ENCODE peak calls at places on chromosomes 1 and 21, in eight cellular contexts. J is stomach, F is HL-60, Y is GM12878, X is transverse colon, S is spleen, Q is sigmoid colon, K is SK-N-SH. W is an unnamed sample.

GRCh38 chr1:31366796-31367195 is 6.1 kb downstream of the FABP3 start:
- DNase-seq in J (no peak), F (no peak), Y (no peak), X (no peak), S (no peak), Q (no peak), K (no peak), W (no peak)

GRCh38 chr21:40013001-40013735 is 145.9 kb downstream of the PCP4 start:
- DNase-seq in J (no peak), F (no peak), Y (no peak), X (no peak), S (peak), Q (no peak), K (no peak), W (no peak)

GRCh38 chr1:211469938-211470529 is 21.9 kb downstream of the RD3 start:
- DNase-seq in J (peak), F (no peak), Y (no peak), X (peak), S (peak), Q (peak), K (peak), W (peak)

GRCh38 chr1:215055281-215055935 is 27.1 kb upstream of the KCNK2 start:
- DNase-seq in J (no peak), F (no peak), Y (no peak), X (no peak), S (no peak), Q (no peak), K (no peak), W (no peak)

GRCh38 chr1:229106526-229107105 is 164.3 kb upstream of the RAB4A start:
- DNase-seq in J (no peak), F (no peak), Y (no peak), X (no peak), S (no peak), Q (peak), K (no peak), W (no peak)

GRCh38 chr21:28805885-28806284 is 186.8 kb downstream of the LTN1 start:
- DNase-seq in J (no peak), F (no peak), Y (no peak), X (no peak), S (no peak), Q (no peak), K (no peak), W (no peak)

GRCh38 chr1:210294991-210295773 is 33.5 kb upstream of the HHAT start:
- DNase-seq in J (no peak), F (no peak), Y (no peak), X (peak), S (no peak), Q (peak), K (peak), W (no peak)

GRCh38 chr1:163673756-163674155 is 352.0 kb downstream of the NUF2 start:
- DNase-seq in J (no peak), F (no peak), Y (no peak), X (no peak), S (no peak), Q (no peak), K (no peak), W (no peak)

GRCh38 chr1:173149887-173150286 is 57.2 kb downstream of the TNFSF4 start:
- DNase-seq in J (no peak), F (peak), Y (no peak), X (no peak), S (no peak), Q (no peak), K (no peak), W (no peak)

GRCh38 chr1:59357645-59358044 is 60.8 kb downstream of the FGGY start:
- DNase-seq in J (no peak), F (no peak), Y (no peak), X (no peak), S (no peak), Q (no peak), K (no peak), W (no peak)

DNA sequence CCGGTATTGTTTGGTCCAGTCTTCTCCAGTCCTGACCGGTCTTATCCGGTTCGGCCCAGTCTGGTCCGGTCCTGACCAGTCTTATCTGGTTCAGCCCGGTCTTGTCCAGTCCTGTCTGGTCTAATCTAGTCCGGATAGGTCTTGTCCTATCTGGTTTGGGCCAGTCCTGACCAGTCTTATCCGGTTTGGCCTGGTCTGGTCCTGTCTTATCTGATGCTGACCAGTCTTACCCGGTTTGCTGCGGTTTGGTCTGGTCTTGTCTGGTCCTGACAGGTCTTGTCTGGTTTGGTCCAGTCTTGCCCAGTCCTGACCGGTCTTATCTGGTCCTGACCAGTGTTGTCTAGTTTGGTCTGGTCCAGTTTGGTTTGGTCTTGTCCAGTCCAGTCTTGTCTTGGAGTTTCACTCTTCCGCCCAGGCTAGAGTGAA is 30.1 kb downstream of the DHX9 start:
- DNase-seq in J (no peak), F (no peak), Y (no peak), X (no peak), S (no peak), Q (no peak), K (no peak), W (no peak)
- TF ChIP-seq POLR2AphosphoS5 in J (no peak), F (no peak), Y (no peak), X (no peak), S (peak), Q (no peak), K (no peak), W (no peak)

DNA sequence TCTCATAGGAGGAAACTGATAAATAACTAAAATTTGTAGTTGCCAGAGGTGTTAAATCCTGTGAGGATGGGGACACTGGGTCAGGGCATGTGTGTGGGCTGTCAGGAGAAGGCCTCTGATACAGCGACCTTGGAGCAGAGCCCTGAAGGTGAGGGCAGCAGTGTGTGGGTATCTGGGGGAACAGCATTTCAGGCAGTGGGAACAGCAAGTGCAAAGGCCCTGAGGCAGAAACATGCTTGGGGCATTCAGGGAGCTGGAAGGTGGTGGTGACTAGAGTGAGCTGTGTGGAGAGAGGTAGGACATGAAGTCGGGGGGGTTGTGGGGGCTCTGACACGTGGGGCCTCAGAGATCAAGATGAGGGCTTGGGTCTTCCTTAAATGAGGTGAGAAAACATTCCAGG is 30.7 kb downstream of the ARHGEF10L start:
- DNase-seq in J (no peak), F (no peak), Y (no peak), X (no peak), S (no peak), Q (no peak), K (no peak), W (no peak)
- H3K4me3 ChIP-seq in J (no peak), F (no peak), Y (no peak), X (no peak), S (no peak), Q (no peak), K (no peak), W (no peak)

GRCh38 chr1:113219377-113219776 is 146.4 kb downstream of the LRIG2 start:
- DNase-seq in J (no peak), F (no peak), Y (no peak), X (peak), S (no peak), Q (no peak), K (peak), W (no peak)
- TF ChIP-seq CTCF in J (no peak), F (no peak), Y (peak), X (peak), S (no peak), Q (no peak), K (peak), W (peak)

GRCh38 chr1:235913311-235913710 is 46.6 kb upstream of the LYST start:
- DNase-seq in J (no peak), F (no peak), Y (no peak), X (no peak), S (no peak), Q (no peak), K (no peak), W (no peak)

GRCh38 chr1:235911300-235911662 is 44.6 kb upstream of the LYST start:
- DNase-seq in J (no peak), F (no peak), Y (no peak), X (no peak), S (no peak), Q (no peak), K (no peak), W (no peak)

GRCh38 chr1:235908742-235909520 is 42.2 kb upstream of the LYST start:
- DNase-seq in J (no peak), F (no peak), Y (no peak), X (no peak), S (no peak), Q (no peak), K (no peak), W (no peak)

GRCh38 chr1:235911876-235912275 is 45.2 kb upstream of the LYST start:
- DNase-seq in J (no peak), F (no peak), Y (no peak), X (no peak), S (no peak), Q (no peak), K (no peak), W (no peak)

GRCh38 chr1:235910357-235911299 is 43.9 kb upstream of the LYST start:
- DNase-seq in J (peak), F (no peak), Y (no peak), X (no peak), S (no peak), Q (no peak), K (peak), W (peak)
- TF ChIP-seq POLR2AphosphoS5 in J (peak), F (no peak), Y (no peak), X (no peak), S (no peak), Q (no peak), K (peak), W (peak)

DNA sequence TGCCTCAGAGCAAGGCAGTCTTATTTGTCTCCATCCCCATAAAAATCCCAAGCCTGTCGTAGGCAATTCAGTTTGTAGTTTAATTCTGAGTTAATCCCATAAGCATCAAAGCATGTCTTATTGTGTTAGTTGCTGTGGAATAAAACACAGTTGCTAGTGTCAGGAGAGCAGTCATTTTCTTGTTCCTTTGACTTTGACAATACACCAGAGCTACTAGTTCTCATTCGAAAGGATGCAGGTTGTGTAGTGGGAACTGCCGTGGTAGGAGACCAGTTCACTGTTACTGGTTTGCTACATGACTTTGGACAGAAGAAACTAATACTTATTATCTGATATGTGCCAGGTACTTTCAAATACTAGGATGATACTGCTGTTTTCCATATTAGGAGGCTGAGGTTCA is 23.5 kb downstream of the LRIG2 start:
- DNase-seq in J (no peak), F (no peak), Y (no peak), X (no peak), S (no peak), Q (no peak), K (no peak), W (no peak)
- H3K4me3 ChIP-seq in J (no peak), F (no peak), Y (no peak), X (no peak), S (no peak), Q (no peak), K (no peak), W (no peak)

GRCh38 chr1:50620680-50621329 is 197.6 kb upstream of the DMRTA2 start:
- DNase-seq in J (peak), F (no peak), Y (no peak), X (peak), S (no peak), Q (no peak), K (no peak), W (no peak)
- TF ChIP-seq CTCF in J (no peak), F (no peak), Y (peak), X (peak), S (no peak), Q (no peak), K (peak), W (peak)

DNA sequence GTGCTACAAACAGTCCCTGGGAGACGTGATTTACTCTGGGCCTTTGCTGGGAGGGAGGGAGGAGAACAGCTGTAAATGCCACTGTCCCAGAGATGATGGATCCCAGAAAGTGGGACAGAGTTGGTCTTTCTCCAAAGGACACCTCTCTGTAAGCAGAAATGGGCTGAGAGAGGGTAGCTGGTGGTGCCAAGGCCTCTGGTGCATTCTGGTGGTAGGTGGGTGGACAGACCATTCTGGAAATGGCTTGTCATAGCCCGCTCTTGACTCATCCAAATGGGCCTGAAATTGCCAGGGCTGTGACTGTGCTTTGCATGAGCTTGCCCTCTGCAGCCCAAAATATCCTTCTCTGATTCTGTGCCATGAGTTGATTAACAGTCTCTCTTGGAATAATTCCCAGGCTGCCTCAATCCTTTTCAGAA is 36.1 kb downstream of the CCDC185 start:
- DNase-seq in J (no peak), F (no peak), Y (no peak), X (peak), S (no peak), Q (peak), K (no peak), W (no peak)
- TF ChIP-seq POLR2AphosphoS5 in J (peak), F (no peak), Y (no peak), X (no peak), S (no peak), Q (peak), K (no peak), W (no peak)

GRCh38 chr1:103108525-103109150 is 316 bp upstream of the COL11A1 start:
- DNase-seq in J (no peak), F (no peak), Y (no peak), X (no peak), S (no peak), Q (peak), K (peak), W (no peak)

GRCh38 chr1:103107696-103108524 is at the start of gene COL11A1:
- DNase-seq in J (no peak), F (no peak), Y (no peak), X (no peak), S (no peak), Q (no peak), K (peak), W (no peak)

GRCh38 chr1:103110701-103111100 is 2.4 kb upstream of the COL11A1 start:
- DNase-seq in J (no peak), F (no peak), Y (no peak), X (no peak), S (no peak), Q (no peak), K (no peak), W (no peak)

GRCh38 chr1:103109291-103109920 is 1.1 kb upstream of the COL11A1 start:
- DNase-seq in J (no peak), F (no peak), Y (no peak), X (no peak), S (no peak), Q (no peak), K (no peak), W (no peak)

GRCh38 chr1:103106426-103107321 is 1.6 kb downstream of the COL11A1 start:
- DNase-seq in J (no peak), F (peak), Y (no peak), X (no peak), S (no peak), Q (peak), K (peak), W (peak)
- H3K4me3 ChIP-seq in J (peak), F (peak), Y (no peak), X (peak), S (no peak), Q (peak), K (peak), W (peak)

GRCh38 chr1:234848972-234849641 is 239.1 kb upstream of the IRF2BP2 start:
- DNase-seq in J (no peak), F (peak), Y (no peak), X (no peak), S (no peak), Q (no peak), K (no peak), W (no peak)
- TF ChIP-seq CTCF in J (no peak), F (no peak), Y (no peak), X (no peak), S (no peak), Q (no peak), K (peak), W (no peak)

DNA sequence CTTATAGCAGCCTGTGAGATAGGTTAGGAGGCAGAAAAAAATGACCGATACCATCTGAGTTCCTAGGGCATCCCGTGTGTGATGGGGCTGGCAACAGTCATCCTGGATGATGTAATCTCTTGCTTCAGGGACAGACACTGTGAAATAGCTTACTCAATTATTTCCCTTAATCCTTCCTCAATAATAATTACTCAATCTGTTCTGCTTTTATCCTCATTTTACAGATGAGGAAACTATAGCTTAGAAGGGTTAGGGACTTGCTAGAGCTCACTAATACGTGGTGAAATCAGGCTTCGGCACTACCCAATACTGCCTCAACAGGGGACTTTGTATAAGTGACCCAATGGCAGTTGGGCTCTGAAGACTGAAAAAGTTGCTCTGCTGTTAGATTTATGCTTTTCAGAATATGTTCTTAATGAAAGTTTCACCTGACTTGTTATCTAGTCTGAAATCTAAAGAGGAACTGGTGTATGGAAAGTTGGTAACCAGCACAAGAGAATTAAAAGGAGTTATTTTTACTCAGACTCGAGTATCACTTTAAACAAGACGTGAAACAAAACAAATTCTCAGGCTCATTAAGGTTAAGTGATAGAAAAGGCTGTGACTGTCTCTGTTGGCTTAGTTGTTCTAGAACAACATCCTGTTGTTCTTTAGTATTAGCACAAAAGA is 14.4 kb downstream of the CD55 start:
- DNase-seq in J (no peak), F (peak), Y (peak), X (no peak), S (no peak), Q (no peak), K (no peak), W (no peak)
- TF ChIP-seq POLR2AphosphoS5 in J (no peak), F (peak), Y (peak), X (peak), S (peak), Q (no peak), K (no peak), W (no peak)